ENCODE peak calls at places on chromosomes 3 and 15, in ten cellular contexts. V, Z, P, Q, S, B, T, U, O and R are unnamed samples.

GRCh38 chr15:96870510-96871039 is 540.1 kb downstream of the NR2F2 start:
- DNase-seq in T (no peak), Q (no peak), V (no peak), S (no peak), U (no peak), P (no peak), Z (no peak), O (no peak), B (no peak), R (no peak)

GRCh38 chr3:36175113-36175812 is 205.0 kb upstream of the STAC start:
- DNase-seq in V (no peak), U (no peak), B (no peak), O (no peak), T (no peak), Z (no peak), P (no peak), S (no peak), Q (no peak), R (no peak)

GRCh38 chr3:148880681-148881080 is 15.6 kb downstream of the CPA3 start:
- DNase-seq in Q (no peak), Z (no peak), O (no peak), T (no peak), V (no peak), S (no peak), U (no peak), P (no peak), B (peak), R (peak)

GRCh38 chr3:139757448-139758030 is 79.8 kb upstream of the NMNAT3 start:
- DNase-seq in T (no peak), U (no peak), O (no peak), B (no peak), V (no peak), S (no peak), Q (no peak), Z (no peak), P (no peak), R (no peak)

GRCh38 chr15:99305761-99306505 is 54.7 kb downstream of the LRRC28 start:
- DNase-seq in O (peak), Q (no peak), S (no peak), B (peak), P (peak), Z (no peak), T (peak), V (no peak), U (no peak), R (no peak)

GRCh38 chr3:46024131-46024530 is 3.2 kb downstream of the XCR1 start:
- DNase-seq in B (no peak), S (no peak), V (no peak), O (no peak), Z (no peak), U (no peak), Q (no peak), P (no peak), T (no peak), R (no peak)

GRCh38 chr3:13612829-13613228 is 63.9 kb downstream of the FBLN2 start:
- DNase-seq in P (no peak), T (no peak), O (no peak), B (peak), S (peak), V (peak), U (no peak), Z (no peak), Q (no peak), R (no peak)

GRCh38 chr3:143594217-143594616 is 254.1 kb downstream of the SLC9A9 start:
- DNase-seq in S (no peak), U (no peak), O (no peak), V (no peak), B (peak), P (no peak), T (no peak), Z (no peak), Q (peak), R (no peak)

GRCh38 chr3:87488725-87489124 is 212.3 kb upstream of the POU1F1 start:
- DNase-seq in T (no peak), Z (no peak), Q (no peak), S (no peak), P (no peak), B (no peak), O (no peak), V (no peak), U (no peak), R (no peak)

GRCh38 chr15:29676961-29677402 is 145.3 kb downstream of the TJP1 start:
- DNase-seq in O (peak), Q (no peak), P (no peak), S (peak), B (peak), U (no peak), T (no peak), Z (no peak), V (no peak), R (no peak)

GRCh38 chr3:151903501-151903991 is 30.1 kb downstream of the SUCNR1 start:
- DNase-seq in S (no peak), B (no peak), U (no peak), Z (no peak), T (no peak), V (no peak), P (no peak), O (peak), Q (no peak), R (no peak)

GRCh38 chr15:57253082-57253481 is 123.2 kb upstream of the CGNL1 start:
- DNase-seq in T (no peak), V (no peak), Q (no peak), Z (no peak), B (no peak), O (no peak), S (no peak), P (no peak), U (no peak), R (no peak)

GRCh38 chr3:10007126-10007782 is 19.0 kb upstream of the FANCD2 start:
- DNase-seq in Z (no peak), U (no peak), Q (peak), B (no peak), P (no peak), S (peak), T (no peak), V (no peak), O (no peak), R (no peak)

GRCh38 chr3:10006048-10006761 is 19.6 kb upstream of the EMC3 start:
- DNase-seq in Z (no peak), U (no peak), S (peak), B (no peak), V (no peak), Q (peak), T (no peak), O (no peak), P (no peak), R (no peak)

GRCh38 chr3:10006762-10007090 is 19.5 kb upstream of the FANCD2 start:
- DNase-seq in O (no peak), V (no peak), B (no peak), S (peak), Z (no peak), T (no peak), P (no peak), Q (peak), U (no peak), R (no peak)

GRCh38 chr3:10010546-10011465 is 15.4 kb upstream of the FANCD2 start:
- DNase-seq in O (peak), Z (peak), U (peak), T (peak), Q (peak), B (peak), P (peak), S (peak), V (peak), R (peak)

DNA sequence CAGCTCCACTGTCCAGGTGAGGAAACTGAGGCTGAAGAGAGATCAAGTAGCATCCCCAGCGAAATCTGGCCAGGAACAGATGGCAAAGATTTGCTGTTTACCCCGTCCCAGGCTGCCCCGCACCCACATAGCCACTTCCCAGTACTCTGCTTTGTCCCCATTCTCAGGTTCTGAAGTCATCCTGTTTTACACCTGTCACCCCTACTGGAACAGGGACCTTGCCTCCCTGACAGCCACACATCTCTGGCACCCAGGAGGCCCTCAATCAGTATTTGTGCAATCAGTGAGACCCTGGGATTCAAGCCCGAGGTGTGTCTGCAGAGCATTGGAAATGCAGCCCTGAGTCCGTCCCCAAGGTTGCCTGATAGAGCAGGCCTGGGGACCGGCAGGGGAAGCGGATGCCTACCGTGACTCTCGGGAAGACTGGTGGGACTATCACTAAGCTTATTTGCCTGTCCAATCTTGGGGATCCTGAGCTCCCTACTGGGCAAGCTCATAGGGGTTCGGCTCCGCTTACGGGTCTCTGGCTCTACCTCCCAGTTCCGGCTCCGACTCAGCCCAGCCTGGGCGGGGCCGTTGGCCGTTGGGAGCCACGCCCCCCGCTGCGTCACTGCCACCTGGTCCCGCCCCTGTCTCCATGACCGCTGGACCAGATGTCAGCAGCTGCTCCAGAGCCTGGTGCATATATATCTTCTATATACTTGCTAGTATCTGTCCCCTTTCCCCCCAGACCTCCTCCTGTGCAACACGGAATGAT is 17.5 kb upstream of the FANCD2 start:
- DNase-seq in B (peak), P (peak), Z (no peak), V (peak), S (peak), Q (peak), T (peak), O (peak), U (peak), R (peak)
- TF ChIP-seq POLR2A in B (peak), P (no peak), Z (peak), V (no peak), S (no peak), Q (peak), T (peak), O (peak), U (no peak), R (peak)

GRCh38 chr15:74957301-74958035 is 896 bp upstream of the RPP25 start:
- DNase-seq in Z (no peak), P (no peak), B (no peak), U (peak), V (peak), S (peak), O (no peak), T (no peak), Q (peak), R (no peak)

GRCh38 chr15:74958320-74958907 is 1.8 kb upstream of the RPP25 start:
- DNase-seq in T (peak), Q (peak), O (no peak), U (peak), P (no peak), V (peak), Z (no peak), B (peak), S (peak), R (no peak)

GRCh38 chr15:74955796-74956647 is 550 bp downstream of the RPP25 start:
- DNase-seq in P (peak), Q (peak), T (peak), O (peak), V (peak), Z (no peak), B (peak), U (peak), S (peak), R (peak)

GRCh38 chr15:74955017-74955416 is 1.6 kb downstream of the RPP25 start:
- DNase-seq in P (peak), V (no peak), B (no peak), Q (no peak), O (no peak), U (no peak), S (no peak), Z (no peak), T (no peak), R (no peak)

GRCh38 chr15:74956648-74957300 is at the start of gene RPP25:
- DNase-seq in Q (peak), U (peak), T (peak), B (peak), P (peak), O (peak), Z (no peak), V (peak), S (peak), R (peak)
- TF ChIP-seq POLR2A in Q (peak), U (no peak), T (no peak), B (peak), P (peak), O (peak), Z (peak), V (no peak), S (no peak), R (peak)

GRCh38 chr3:136818851-136819783 is at the start of gene SLC35G2:
- DNase-seq in V (peak), P (peak), U (peak), B (peak), Q (peak), S (peak), O (peak), Z (no peak), T (no peak), R (peak)
- TF ChIP-seq POLR2A in V (no peak), P (no peak), U (no peak), B (no peak), Q (no peak), S (no peak), O (no peak), Z (peak), T (no peak), R (no peak)

GRCh38 chr3:112499328-112499727 is at the start of gene BTLA:
- DNase-seq in Z (peak), U (no peak), V (no peak), P (no peak), O (no peak), S (no peak), B (no peak), T (no peak), Q (peak), R (no peak)
- TF ChIP-seq POLR2A in Z (peak), U (no peak), V (no peak), P (no peak), O (no peak), S (no peak), B (no peak), T (no peak), Q (no peak), R (no peak)

GRCh38 chr15:63391669-63392354 is 10.2 kb upstream of the CA12 start:
- DNase-seq in P (no peak), S (peak), Q (no peak), U (no peak), V (no peak), O (no peak), B (no peak), T (no peak), Z (no peak), R (no peak)

GRCh38 chr15:63395730-63396545 is 14.3 kb upstream of the CA12 start:
- DNase-seq in V (no peak), U (no peak), B (no peak), Q (no peak), Z (no peak), P (no peak), T (no peak), S (no peak), O (no peak), R (peak)

GRCh38 chr15:63390689-63391088 is 9.0 kb upstream of the CA12 start:
- DNase-seq in B (no peak), U (no peak), Z (no peak), P (no peak), Q (no peak), S (no peak), V (no peak), O (no peak), T (no peak), R (no peak)

GRCh38 chr15:63389902-63390301 is 8.3 kb upstream of the CA12 start:
- DNase-seq in U (no peak), V (peak), S (no peak), T (peak), Q (peak), Z (no peak), P (no peak), B (peak), O (no peak), R (peak)

DNA sequence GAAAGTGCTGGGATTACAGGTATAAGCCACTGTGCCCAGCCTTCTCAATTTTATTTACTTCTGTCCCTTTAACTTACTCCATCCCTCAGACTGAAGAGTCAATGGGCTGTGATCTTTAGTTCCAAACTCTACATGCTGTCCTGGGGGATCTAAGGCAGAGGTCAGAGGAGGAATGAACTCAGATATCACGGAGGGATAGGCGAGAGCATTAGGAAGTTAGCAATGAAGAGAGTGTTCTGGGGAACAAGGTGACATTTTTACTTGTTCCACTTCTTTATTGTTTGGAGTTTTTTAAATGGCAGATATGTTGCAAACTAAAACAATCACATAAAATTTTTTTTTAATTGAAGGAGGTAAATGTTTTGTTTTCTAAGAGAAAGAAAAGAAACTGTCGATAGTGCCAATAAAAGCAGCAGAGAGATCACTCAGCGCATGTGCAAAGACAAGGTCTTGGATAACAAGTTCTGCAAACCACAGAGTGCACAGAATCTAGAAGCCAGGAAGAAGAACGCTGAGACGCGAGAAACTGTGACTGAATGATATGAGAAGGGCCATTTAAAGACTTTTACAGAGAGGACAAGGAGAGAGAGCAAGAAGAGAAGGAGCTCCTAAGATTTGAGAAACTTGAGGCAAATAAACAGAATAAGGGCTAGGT is 10.8 kb upstream of the CA12 start:
- DNase-seq in U (no peak), S (peak), Z (no peak), Q (no peak), B (peak), V (no peak), T (no peak), P (no peak), O (no peak), R (peak)
- TF ChIP-seq POLR2A in U (no peak), S (no peak), Z (no peak), Q (no peak), B (no peak), V (no peak), T (no peak), P (no peak), O (no peak), R (no peak)

GRCh38 chr3:186515115-186515514 is 29.1 kb downstream of the CRYGS start:
- DNase-seq in U (no peak), P (no peak), V (no peak), T (no peak), Q (peak), B (no peak), Z (no peak), O (no peak), S (no peak), R (no peak)

GRCh38 chr3:186516645-186517044 is 27.5 kb downstream of the CRYGS start:
- DNase-seq in U (no peak), S (no peak), Z (no peak), B (no peak), O (no peak), Q (no peak), T (no peak), P (no peak), V (no peak), R (no peak)

GRCh38 chr3:186511702-186512101 is 32.5 kb downstream of the CRYGS start:
- DNase-seq in T (no peak), P (no peak), S (no peak), Z (no peak), Q (no peak), V (no peak), U (no peak), O (no peak), B (no peak), R (no peak)

GRCh38 chr3:186512570-186513302 is 31.4 kb downstream of the CRYGS start:
- DNase-seq in B (no peak), T (no peak), S (no peak), U (no peak), V (no peak), P (no peak), Q (no peak), Z (no peak), O (no peak), R (no peak)

DNA sequence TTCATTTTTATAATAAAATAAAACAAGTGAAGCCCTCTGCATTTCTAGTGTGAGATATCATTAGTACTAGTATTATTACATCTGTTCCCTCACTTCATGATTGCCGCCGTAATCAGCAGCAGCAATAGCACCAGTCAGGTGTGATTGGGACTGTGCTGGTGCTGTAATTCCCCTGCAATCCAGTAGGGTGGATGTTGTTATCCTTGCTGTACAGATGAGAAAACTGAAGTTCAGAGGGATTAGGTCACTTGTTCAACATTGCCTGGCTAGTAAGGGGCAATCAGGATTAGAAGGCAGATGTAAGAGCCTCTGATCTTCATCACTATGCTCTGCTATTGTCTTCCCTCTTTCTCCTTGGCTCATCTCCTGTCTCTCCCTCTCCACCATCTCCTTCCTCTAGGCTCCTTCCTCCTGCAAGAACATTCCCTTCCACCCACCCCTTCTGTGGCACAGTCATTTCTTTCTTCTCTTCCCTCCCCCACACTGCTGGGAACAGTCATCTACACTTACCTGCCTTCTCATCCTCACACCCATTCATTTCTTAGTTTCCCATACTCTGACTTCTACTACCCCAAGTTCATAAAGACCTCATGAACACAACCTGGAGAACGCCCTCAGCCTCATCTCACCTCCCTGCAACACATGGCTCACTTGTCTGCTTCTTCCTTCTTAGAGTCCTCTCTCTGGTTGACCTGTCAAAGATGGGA is 29.7 kb downstream of the CRYGS start:
- DNase-seq in T (no peak), U (no peak), S (no peak), O (no peak), Z (no peak), B (no peak), V (no peak), Q (no peak), P (no peak), R (peak)
- TF ChIP-seq POLR2A in T (no peak), U (no peak), S (no peak), O (no peak), Z (no peak), B (no peak), V (no peak), Q (no peak), P (no peak), R (no peak)